ENCODE peak calls at places on chromosomes 13 and 19, in nine cellular contexts. L is CD8-positive, alpha-beta T cell; D is progenitor cell of endocrine pancreas; T is stimulated activated CD4-positive, alpha-beta T cell treated with anti-CD3 and anti-CD28 coated beads, Interleukin-12 subunit alpha, Interleukin-12 subunit beta, amount 100 ng/mL, for 48 hours; V is ovary; K is activated CD8-positive, alpha-beta memory T cell treated with anti-CD3 and anti-CD28 coated beads, Interleukin-2, amount 50 U/mL, for 4 hours; I is T-helper 1 cell; A is AG08396; J is iPS-NIHi11. C is an unnamed sample.

GRCh38 chr13:42057918-42058530 is 9.6 kb downstream of the DGKH start:
- DNase-seq in J (no peak), L (no peak), I (no peak), A (no peak), D (no peak), V (no peak), T (no peak), K (no peak), C (no peak)

GRCh38 chr13:76053181-76053580 is 417.1 kb downstream of the LMO7 start:
- DNase-seq in T (no peak), I (no peak), J (no peak), D (no peak), L (no peak), A (no peak), V (no peak), K (no peak), C (no peak)

GRCh38 chr13:33355470-33355869 is 69.9 kb upstream of the STARD13 start:
- DNase-seq in L (no peak), J (no peak), I (no peak), K (no peak), V (no peak), T (no peak), A (peak), D (no peak), C (peak)

GRCh38 chr19:48878219-48879024 is 6.2 kb downstream of the PPP1R15A start:
- DNase-seq in L (no peak), I (peak), V (peak), J (no peak), D (no peak), A (no peak), K (no peak), T (no peak), C (peak)

GRCh38 chr19:6238256-6238642 is 41.5 kb downstream of the MLLT1 start:
- DNase-seq in K (no peak), V (no peak), D (no peak), A (no peak), I (no peak), T (no peak), J (no peak), L (no peak), C (peak)

GRCh38 chr19:29866011-29866410 is 54.2 kb downstream of the CCNE1 start:
- DNase-seq in A (no peak), D (no peak), I (no peak), L (no peak), K (no peak), V (no peak), T (no peak), J (no peak), C (no peak)

GRCh38 chr13:52738719-52739467 is 727 bp downstream of the CNMD start:
- DNase-seq in V (no peak), K (peak), D (peak), L (peak), I (no peak), J (peak), T (no peak), A (no peak), C (peak)

GRCh38 chr13:113879506-113880360 is 15.9 kb upstream of the GAS6 start:
- DNase-seq in V (no peak), A (no peak), D (no peak), J (no peak), T (no peak), K (no peak), L (no peak), I (no peak), C (no peak)

GRCh38 chr13:113595131-113595530 is 10.6 kb downstream of the TFDP1 start:
- DNase-seq in K (no peak), J (peak), D (no peak), T (no peak), L (no peak), A (no peak), I (no peak), V (no peak), C (no peak)

GRCh38 chr13:27658569-27658968 is 36.9 kb downstream of the POLR1D start:
- DNase-seq in J (no peak), I (no peak), D (no peak), T (no peak), A (no peak), L (no peak), K (no peak), V (no peak), C (peak)

GRCh38 chr13:35711909-35712308 is 235.4 kb upstream of the MAB21L1 start:
- DNase-seq in I (no peak), A (no peak), T (no peak), K (no peak), L (no peak), D (no peak), V (no peak), J (no peak), C (no peak)

GRCh38 chr19:12984683-12985048 is 10.6 kb upstream of the NFIX start:
- DNase-seq in T (no peak), K (no peak), J (peak), V (no peak), L (no peak), I (no peak), D (no peak), A (no peak), C (no peak)

GRCh38 chr13:96417956-96418355 is 328.0 kb downstream of the HS6ST3 start:
- DNase-seq in I (no peak), T (no peak), K (no peak), J (no peak), A (no peak), V (no peak), L (no peak), D (no peak), C (no peak)

GRCh38 chr19:29211562-29212416 is 1.2 kb downstream of the UQCRFS1 start:
- DNase-seq in L (no peak), D (no peak), T (no peak), V (no peak), A (peak), I (no peak), K (no peak), J (no peak), C (peak)

GRCh38 chr13:25300861-25301346 is 521 bp upstream of the NUP58 start:
- DNase-seq in J (peak), A (no peak), I (no peak), K (peak), T (peak), D (no peak), V (peak), L (peak), C (no peak)

GRCh38 chr13:28792992-28793391 is 27.1 kb upstream of the MTUS2 start:
- DNase-seq in I (no peak), K (no peak), A (peak), L (no peak), J (no peak), D (no peak), T (no peak), V (no peak), C (peak)

GRCh38 chr13:110816500-110816899 is 98.4 kb downstream of the ANKRD10 start:
- DNase-seq in A (no peak), T (no peak), J (no peak), K (no peak), L (no peak), D (no peak), I (no peak), V (no peak), C (no peak)

GRCh38 chr13:23513460-23513859 is 56.8 kb upstream of the TNFRSF19 start:
- DNase-seq in V (no peak), A (no peak), J (no peak), T (no peak), D (no peak), K (no peak), L (no peak), I (no peak), C (no peak)

GRCh38 chr13:53778937-53779336 is 750.3 kb downstream of the OLFM4 start:
- DNase-seq in K (no peak), J (no peak), I (no peak), L (no peak), D (no peak), T (no peak), A (no peak), V (no peak), C (no peak)

C was measured in GM23248.